ENCODE peak calls at places on chromosomes 5 and 9, in six cellular contexts. D is fibroblast of villous mesenchyme, V is AG09309, J is BJ, R is AG10803, M is epithelial cell of esophagus. A is an unnamed sample.

GRCh38 chr5:112418412-112419049 is 546 bp downstream of the EPB41L4A start:
- DNase-seq in V (no peak), J (no peak), R (no peak), M (peak), D (peak), A (no peak)

GRCh38 chr9:91972711-91973110 is 22.7 kb upstream of the ROR2 start:
- DNase-seq in D (no peak), M (no peak), V (no peak), J (no peak), R (no peak), A (no peak)

GRCh38 chr9:87039809-87040392 is 92.6 kb upstream of the GAS1 start:
- DNase-seq in V (no peak), M (peak), D (peak), R (peak), J (no peak), A (no peak)

GRCh38 chr5:164090358-164090757 is 584.9 kb downstream of the MAT2B start:
- DNase-seq in J (no peak), M (no peak), D (no peak), R (no peak), V (no peak), A (no peak)

GRCh38 chr5:177405312-177405711 is 4.1 kb downstream of the F12 start:
- DNase-seq in J (no peak), M (no peak), V (no peak), D (no peak), R (no peak), A (no peak)

GRCh38 chr9:34555002-34555348 is 32.2 kb upstream of the ENHO start:
- DNase-seq in R (no peak), V (no peak), J (no peak), M (no peak), D (no peak), A (no peak)

GRCh38 chr9:28999806-29000205 is 1426.5 kb upstream of the C9orf72 start:
- DNase-seq in M (peak), J (no peak), R (no peak), V (no peak), D (peak), A (no peak)

GRCh38 chr9:69621735-69622460 is 50.3 kb downstream of the APBA1 start:
- DNase-seq in R (no peak), V (no peak), M (peak), J (no peak), D (no peak), A (no peak)

GRCh38 chr9:110206388-110206787 is 1.6 kb downstream of the C9orf152 start:
- DNase-seq in D (no peak), J (no peak), V (no peak), R (no peak), M (no peak), A (no peak)

GRCh38 chr5:60886158-60886557 is 42.1 kb upstream of the ELOVL7 start:
- DNase-seq in M (no peak), J (no peak), R (no peak), D (no peak), V (no peak), A (no peak)

GRCh38 chr5:89712135-89712700 is 697.3 kb downstream of the CETN3 start:
- DNase-seq in J (no peak), M (no peak), D (no peak), V (no peak), R (no peak), A (no peak)

GRCh38 chr9:16870606-16871357 is at the start of gene BNC2:
- DNase-seq in J (no peak), D (peak), M (no peak), V (no peak), R (peak), A (no peak)

GRCh38 chr9:24961787-24962186 is 416.1 kb upstream of the IZUMO3 start:
- DNase-seq in J (no peak), M (no peak), V (no peak), R (no peak), D (no peak), A (no peak)

GRCh38 chr9:107711528-107711927 is 222.0 kb upstream of the KLF4 start:
- DNase-seq in J (peak), V (peak), D (peak), R (peak), M (peak), A (peak)

GRCh38 chr5:53362521-53362941 is 117.9 kb upstream of the FST start:
- DNase-seq in J (peak), D (peak), M (peak), V (peak), R (peak), A (peak)

GRCh38 chr5:97124335-97124734 is 18.1 kb downstream of the LIX1 start:
- DNase-seq in M (peak), R (no peak), D (no peak), V (no peak), J (no peak), A (no peak)

GRCh38 chr9:115590016-115590415 is 472.1 kb upstream of the TNC start:
- DNase-seq in R (peak), D (peak), J (peak), V (peak), M (peak), A (peak)

GRCh38 chr9:23380821-23381220 is 445.2 kb downstream of the ELAVL2 start:
- DNase-seq in V (no peak), M (peak), J (no peak), D (no peak), R (no peak), A (no peak)

GRCh38 chr9:27413507-27414214 is 110.4 kb upstream of the IFNK start:
- DNase-seq in J (no peak), V (no peak), R (peak), M (no peak), D (no peak), A (no peak)

GRCh38 chr9:28032178-28032532 is 458.9 kb upstream of the C9orf72 start:
- DNase-seq in D (no peak), R (peak), J (no peak), V (no peak), M (peak), A (no peak)

GRCh38 chr9:16063241-16063591 is 510.4 kb downstream of the CCDC171 start:
- DNase-seq in V (no peak), R (no peak), M (no peak), J (no peak), D (no peak), A (no peak)

GRCh38 chr9:131727184-131727785 is 12.6 kb downstream of the RAPGEF1 start:
- DNase-seq in J (no peak), D (peak), V (no peak), M (peak), R (peak), A (no peak)

GRCh38 chr5:131328536-131329186 is 64.8 kb downstream of the CDC42SE2 start:
- DNase-seq in M (peak), D (peak), R (peak), V (no peak), J (no peak), A (no peak)

GRCh38 chr5:56607551-56607950 is 207.8 kb upstream of the MAP3K1 start:
- DNase-seq in R (peak), M (peak), V (no peak), D (peak), J (no peak), A (peak)

GRCh38 chr5:159750226-159750625 is 166.1 kb upstream of the ADRA1B start:
- DNase-seq in D (no peak), M (no peak), J (no peak), V (no peak), R (no peak), A (no peak)

GRCh38 chr5:68251386-68251785 is 35.8 kb downstream of the PIK3R1 start:
- DNase-seq in V (no peak), D (no peak), M (peak), J (no peak), R (no peak), A (no peak)

GRCh38 chr5:112240011-112240410 is 179.1 kb downstream of the EPB41L4A start:
- DNase-seq in V (no peak), R (no peak), J (no peak), M (no peak), D (no peak), A (no peak)

GRCh38 chr5:151094054-151094858 is 13.4 kb upstream of the TNIP1 start:
- DNase-seq in J (no peak), R (no peak), D (no peak), M (peak), V (no peak), A (no peak)

GRCh38 chr9:37407468-37407867 is 15.0 kb upstream of the GRHPR start:
- DNase-seq in R (no peak), V (no peak), D (no peak), J (no peak), M (no peak), A (no peak)

GRCh38 chr5:136046231-136046630 is 17.4 kb downstream of the TGFBI start:
- DNase-seq in M (no peak), R (no peak), J (no peak), D (no peak), V (no peak), A (no peak)

GRCh38 chr5:25544652-25545249 is 900.0 kb upstream of the CDH10 start:
- DNase-seq in R (no peak), M (peak), V (no peak), J (no peak), D (no peak), A (peak)

GRCh38 chr9:112041536-112042243 is 133.4 kb downstream of the SUSD1 start:
- DNase-seq in M (peak), V (peak), R (peak), D (peak), J (peak), A (peak)

GRCh38 chr5:43401827-43402226 is 10.4 kb downstream of the CCL28 start:
- DNase-seq in M (no peak), J (no peak), V (no peak), D (no peak), R (peak), A (no peak)
- TF ChIP-seq CTCF in M (peak), J (peak), V (peak), D (peak), R (peak), A (peak)

GRCh38 chr9:95048225-95049087 is 269.1 kb downstream of the FANCC start:
- DNase-seq in D (peak), J (no peak), V (no peak), M (peak), R (peak), A (no peak)

GRCh38 chr9:95049761-95050160 is 267.7 kb downstream of the FANCC start:
- DNase-seq in V (no peak), R (no peak), M (no peak), J (no peak), D (peak), A (no peak)

GRCh38 chr9:95045751-95046150 is 271.8 kb downstream of the FANCC start:
- DNase-seq in D (no peak), V (no peak), M (no peak), J (no peak), R (no peak), A (no peak)

GRCh38 chr9:95044731-95045508 is 272.6 kb downstream of the FANCC start:
- DNase-seq in R (no peak), J (no peak), V (no peak), M (peak), D (no peak), A (no peak)

GRCh38 chr9:95047452-95048224 is 269.9 kb downstream of the FANCC start:
- DNase-seq in R (no peak), V (no peak), J (no peak), D (peak), M (no peak), A (no peak)
- H3K4me3 ChIP-seq in R (peak), V (no peak), J (peak), D (peak), M (peak), A (peak)

DNA sequence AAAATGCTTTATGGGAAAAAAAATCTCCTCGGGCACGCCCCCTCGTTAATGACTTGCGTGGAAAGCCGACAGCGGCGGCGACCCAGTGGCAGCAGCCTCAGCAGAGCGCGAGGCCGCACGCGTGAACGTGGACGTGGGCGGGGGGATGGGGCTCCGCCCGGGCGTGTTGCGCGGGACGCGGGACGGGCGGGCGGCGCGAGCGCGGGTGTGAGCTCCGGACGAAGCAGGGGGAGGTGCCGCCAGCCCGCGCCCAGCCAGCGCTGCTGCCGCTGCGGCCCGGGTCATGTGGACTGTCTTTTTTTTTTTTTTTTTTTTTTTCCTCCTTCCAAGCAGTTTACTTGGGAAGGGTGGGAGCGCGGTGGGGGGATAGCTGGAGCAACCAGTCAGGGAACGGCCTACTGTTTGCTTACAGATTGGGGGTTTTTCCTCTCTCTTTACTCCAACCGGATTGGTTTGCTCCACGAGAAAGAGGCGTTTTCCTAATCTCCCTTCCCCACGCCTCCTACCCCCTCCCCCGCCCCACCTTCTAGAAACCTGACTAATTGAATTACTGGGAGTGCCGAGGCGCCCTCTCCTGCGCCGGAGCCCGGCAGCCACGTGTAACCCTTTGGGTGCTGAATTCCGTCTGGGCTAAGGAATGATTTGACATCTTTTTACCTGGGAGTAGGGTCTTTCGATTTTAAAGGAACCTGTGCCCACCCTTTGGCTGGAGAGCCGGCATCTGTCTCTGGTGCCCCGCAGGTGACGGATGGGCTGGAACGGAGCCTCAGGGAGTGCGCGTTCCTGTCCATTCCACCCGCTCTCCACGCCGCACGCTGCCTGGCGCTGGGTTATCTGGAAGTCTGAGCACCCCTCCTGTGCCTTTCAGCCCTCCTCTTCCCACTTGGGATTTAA is 1.7 kb upstream of the EFNA5 start:
- DNase-seq in D (peak), J (peak), V (peak), R (peak), M (peak), A (peak)
- TF ChIP-seq CTCF in D (no peak), J (no peak), V (no peak), R (no peak), M (no peak), A (no peak)

GRCh38 chr9:137167752-137168574 is 1.9 kb downstream of the LRRC26 start:
- DNase-seq in R (no peak), V (no peak), M (no peak), D (peak), J (no peak), A (no peak)

GRCh38 chr9:137169764-137170460 is at the start of gene LRRC26:
- DNase-seq in V (no peak), J (no peak), D (no peak), M (no peak), R (no peak), A (no peak)

GRCh38 chr9:137167113-137167751 is 2.6 kb downstream of the LRRC26 start:
- DNase-seq in M (no peak), R (no peak), V (no peak), D (no peak), J (no peak), A (no peak)

GRCh38 chr9:137168907-137169763 is 716 bp downstream of the LRRC26 start:
- DNase-seq in D (peak), M (peak), J (no peak), V (no peak), R (no peak), A (no peak)

DNA sequence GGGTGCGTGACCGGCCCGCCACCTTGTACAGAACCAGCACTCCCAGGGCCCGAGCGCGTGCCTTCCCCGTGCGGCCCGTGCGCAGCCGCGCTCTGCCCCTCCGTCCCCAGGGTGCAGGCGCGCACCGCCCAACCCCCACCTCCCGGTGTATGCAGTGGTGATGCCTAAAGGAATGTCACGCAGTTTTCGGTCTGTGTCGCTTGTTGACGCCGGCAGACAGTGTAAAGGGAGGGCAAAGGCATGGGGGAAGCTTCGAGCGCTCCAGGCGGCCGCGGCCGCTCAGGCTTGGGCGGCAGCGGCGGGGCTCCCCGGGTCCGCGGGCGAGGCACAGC is 1.3 kb downstream of the LRRC26 start:
- DNase-seq in D (no peak), R (no peak), J (no peak), V (no peak), M (no peak), A (no peak)
- H3K4me3 ChIP-seq in D (peak), R (no peak), J (no peak), V (no peak), M (peak), A (no peak)

GRCh38 chr9:8762676-8763075 is 963.1 kb upstream of the DMAC1 start:
- DNase-seq in R (no peak), V (no peak), D (no peak), M (no peak), J (no peak), A (no peak)
- TF ChIP-seq CTCF in R (no peak), V (no peak), D (no peak), M (no peak), J (no peak), A (no peak)

GRCh38 chr5:134136771-134137170 is 22.3 kb downstream of the TCF7 start:
- DNase-seq in M (no peak), D (no peak), V (no peak), J (no peak), R (no peak), A (no peak)

GRCh38 chr5:134135091-134135655 is 20.7 kb downstream of the TCF7 start:
- DNase-seq in D (no peak), M (no peak), R (no peak), V (no peak), J (no peak), A (no peak)

GRCh38 chr5:134133995-134134541 is 19.6 kb downstream of the TCF7 start:
- DNase-seq in J (no peak), D (no peak), V (no peak), M (no peak), R (no peak), A (no peak)

GRCh38 chr5:134138416-134139376 is 24.2 kb downstream of the TCF7 start:
- DNase-seq in R (peak), M (peak), D (peak), V (peak), J (no peak), A (no peak)

GRCh38 chr5:134136221-134136631 is 21.7 kb downstream of the TCF7 start:
- DNase-seq in R (no peak), D (no peak), M (no peak), V (no peak), J (no peak), A (no peak)
- H3K4me3 ChIP-seq in R (no peak), D (no peak), M (no peak), V (no peak), J (no peak), A (no peak)

DNA sequence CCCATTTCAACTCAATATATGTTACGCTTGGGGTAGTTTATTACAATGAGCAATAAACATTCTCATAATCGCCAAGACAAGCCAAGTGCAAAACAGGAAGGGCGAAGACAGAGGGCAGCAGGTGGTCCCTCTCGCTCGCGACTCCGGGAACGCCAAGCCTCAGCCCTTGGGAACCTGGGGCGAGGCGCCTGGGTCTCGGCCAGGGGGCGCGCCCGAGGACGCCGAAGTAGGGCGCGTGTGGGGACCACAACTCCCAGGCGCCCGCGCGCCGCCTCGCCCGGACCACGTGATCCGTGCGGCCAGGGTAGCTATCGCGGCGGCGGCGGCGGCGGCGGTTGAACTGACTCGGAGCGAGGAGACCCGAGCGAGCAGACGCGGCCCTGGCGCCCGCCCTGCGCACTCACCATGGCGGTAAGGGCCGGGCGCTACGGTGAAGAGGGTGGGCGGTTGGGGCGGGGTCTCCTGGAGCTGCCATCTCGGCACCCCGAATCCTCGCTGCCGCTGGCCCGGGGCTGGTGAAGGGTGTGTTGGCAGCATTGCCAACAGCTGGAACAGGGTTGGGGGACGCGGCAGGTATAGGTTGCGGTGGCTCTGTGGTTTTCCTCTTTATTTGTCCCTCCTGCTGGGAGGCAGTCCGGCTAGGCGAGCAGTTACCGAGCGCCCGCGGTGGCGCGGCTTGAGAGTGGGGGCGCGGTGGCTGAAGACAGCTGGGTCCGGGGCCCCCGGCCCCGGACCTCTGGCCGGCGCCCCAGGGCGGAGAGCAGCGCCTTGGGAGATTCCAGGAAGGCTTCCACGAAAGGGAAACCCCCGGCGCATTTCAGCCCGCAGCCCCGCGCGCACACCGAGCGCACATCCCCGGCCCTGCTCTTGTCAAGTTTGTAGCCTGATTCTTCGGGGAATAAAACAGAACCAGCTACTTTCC is at the start of gene SLC31A2:
- DNase-seq in V (peak), J (no peak), M (peak), D (peak), R (peak), A (peak)
- TF ChIP-seq CTCF in V (peak), J (peak), M (peak), D (peak), R (peak), A (peak)

DNA sequence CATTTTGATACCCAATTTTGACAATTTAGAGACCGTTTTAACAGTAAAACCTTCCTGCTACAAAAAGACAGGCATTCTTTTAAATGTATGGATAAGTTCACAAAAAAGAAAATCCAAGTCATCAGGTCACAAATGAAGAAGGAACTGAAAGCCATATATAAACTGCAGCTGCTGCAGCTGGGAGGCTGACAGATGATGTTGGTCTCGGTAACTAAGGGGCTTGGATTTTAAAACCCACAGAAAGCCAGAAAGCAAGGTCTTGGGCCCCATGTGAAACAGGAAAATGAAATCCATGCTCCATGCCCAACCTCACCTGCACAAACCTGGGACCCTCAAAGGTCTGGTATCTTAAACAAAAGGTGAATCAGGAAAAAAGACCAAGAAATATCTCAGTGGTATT is 15.7 kb upstream of the C5orf34 start:
- DNase-seq in D (no peak), M (no peak), R (no peak), J (no peak), V (no peak), A (no peak)
- H3K4me3 ChIP-seq in D (no peak), M (no peak), R (no peak), J (no peak), V (no peak), A (no peak)

A was measured in astrocyte of the cerebellum.